ENCODE peak calls at places on chromosomes 1 and 21, in nine cellular contexts. One of them, this sample, is unnamed. For H3K27me3, the result is how much of the 10 kb centered on the place peaks cover.

GRCh38 chr21:38796426-38796825 is 9.3 kb upstream of the ETS2 start:
- DNase-seq in upper lobe of right lung: no peak
- DNase-seq in transverse colon: no peak
- DNase-seq in neural progenitor cell: no peak
- DNase-seq in heart left ventricle: no peak
- DNase-seq in ovary: no peak
- DNase-seq in kidney epithelial cell: no peak
- DNase-seq in sigmoid colon: no peak
- DNase-seq in Caco-2: no peak
- DNase-seq in this sample: no peak

GRCh38 chr1:20219991-20220390 is 33.7 kb upstream of the PLA2G2C start:
- DNase-seq in upper lobe of right lung: no peak
- DNase-seq in transverse colon: no peak
- DNase-seq in neural progenitor cell: peak
- DNase-seq in heart left ventricle: no peak
- DNase-seq in ovary: no peak
- DNase-seq in kidney epithelial cell: no peak
- DNase-seq in sigmoid colon: no peak
- DNase-seq in Caco-2: no peak
- DNase-seq in this sample: no peak

GRCh38 chr1:203216274-203217138 is 13.0 kb downstream of the CHIT1 start:
- DNase-seq in upper lobe of right lung: no peak
- DNase-seq in transverse colon: peak
- DNase-seq in neural progenitor cell: peak
- DNase-seq in heart left ventricle: peak
- DNase-seq in ovary: peak
- DNase-seq in kidney epithelial cell: peak
- DNase-seq in sigmoid colon: no peak
- DNase-seq in Caco-2: peak
- DNase-seq in this sample: no peak

GRCh38 chr21:34635307-34635706 is 20.4 kb upstream of the RCAN1 start:
- DNase-seq in upper lobe of right lung: no peak
- DNase-seq in transverse colon: no peak
- DNase-seq in neural progenitor cell: peak
- DNase-seq in heart left ventricle: no peak
- DNase-seq in ovary: no peak
- DNase-seq in kidney epithelial cell: no peak
- DNase-seq in sigmoid colon: no peak
- DNase-seq in Caco-2: no peak
- DNase-seq in this sample: peak

GRCh38 chr1:109790735-109791494 is 27.2 kb upstream of the EPS8L3 start:
- DNase-seq in upper lobe of right lung: peak
- DNase-seq in transverse colon: peak
- DNase-seq in neural progenitor cell: peak
- DNase-seq in heart left ventricle: peak
- DNase-seq in ovary: no peak
- DNase-seq in kidney epithelial cell: no peak
- DNase-seq in sigmoid colon: peak
- DNase-seq in Caco-2: no peak
- DNase-seq in this sample: no peak

GRCh38 chr1:228016653-228017355 is 10.0 kb downstream of the WNT3A start:
- DNase-seq in upper lobe of right lung: peak
- DNase-seq in transverse colon: no peak
- DNase-seq in neural progenitor cell: no peak
- DNase-seq in heart left ventricle: no peak
- DNase-seq in ovary: peak
- DNase-seq in kidney epithelial cell: no peak
- DNase-seq in sigmoid colon: no peak
- DNase-seq in Caco-2: no peak
- DNase-seq in this sample: no peak

GRCh38 chr1:230279583-230279945 is 146.6 kb downstream of the PGBD5 start:
- DNase-seq in upper lobe of right lung: peak
- DNase-seq in transverse colon: no peak
- DNase-seq in neural progenitor cell: no peak
- DNase-seq in heart left ventricle: no peak
- DNase-seq in ovary: peak
- DNase-seq in kidney epithelial cell: no peak
- DNase-seq in sigmoid colon: peak
- DNase-seq in Caco-2: no peak
- DNase-seq in this sample: no peak

GRCh38 chr1:75198761-75199160 is 64.6 kb downstream of the LHX8 start:
- DNase-seq in upper lobe of right lung: no peak
- DNase-seq in transverse colon: no peak
- DNase-seq in neural progenitor cell: no peak
- DNase-seq in heart left ventricle: no peak
- DNase-seq in ovary: no peak
- DNase-seq in kidney epithelial cell: no peak
- DNase-seq in sigmoid colon: no peak
- DNase-seq in Caco-2: no peak
- DNase-seq in this sample: no peak

GRCh38 chr21:45031231-45032191 is 42.9 kb upstream of the ADARB1 start:
- DNase-seq in upper lobe of right lung: no peak
- DNase-seq in transverse colon: no peak
- DNase-seq in neural progenitor cell: no peak
- DNase-seq in heart left ventricle: no peak
- DNase-seq in ovary: no peak
- DNase-seq in kidney epithelial cell: no peak
- DNase-seq in sigmoid colon: peak
- DNase-seq in Caco-2: no peak
- DNase-seq in this sample: no peak

GRCh38 chr21:45032332-45032731 is 42.0 kb upstream of the ADARB1 start:
- DNase-seq in upper lobe of right lung: no peak
- DNase-seq in transverse colon: no peak
- DNase-seq in neural progenitor cell: no peak
- DNase-seq in heart left ventricle: no peak
- DNase-seq in ovary: no peak
- DNase-seq in kidney epithelial cell: no peak
- DNase-seq in sigmoid colon: peak
- DNase-seq in Caco-2: no peak
- DNase-seq in this sample: no peak

GRCh38 chr21:45033791-45034555 is 40.4 kb upstream of the ADARB1 start:
- DNase-seq in upper lobe of right lung: peak
- DNase-seq in transverse colon: no peak
- DNase-seq in neural progenitor cell: no peak
- DNase-seq in heart left ventricle: no peak
- DNase-seq in ovary: no peak
- DNase-seq in kidney epithelial cell: no peak
- DNase-seq in sigmoid colon: peak
- DNase-seq in Caco-2: no peak
- DNase-seq in this sample: no peak

GRCh38 chr21:45034556-45035476 is 39.6 kb upstream of the ADARB1 start:
- DNase-seq in upper lobe of right lung: peak
- DNase-seq in transverse colon: no peak
- DNase-seq in neural progenitor cell: no peak
- DNase-seq in heart left ventricle: no peak
- DNase-seq in ovary: no peak
- DNase-seq in kidney epithelial cell: no peak
- DNase-seq in sigmoid colon: peak
- DNase-seq in Caco-2: no peak
- DNase-seq in this sample: no peak

GRCh38 chr21:45032977-45033705 is 41.2 kb upstream of the ADARB1 start:
- DNase-seq in upper lobe of right lung: peak
- DNase-seq in transverse colon: no peak
- DNase-seq in neural progenitor cell: no peak
- DNase-seq in heart left ventricle: no peak
- DNase-seq in ovary: peak
- DNase-seq in kidney epithelial cell: no peak
- DNase-seq in sigmoid colon: peak
- DNase-seq in Caco-2: no peak
- DNase-seq in this sample: no peak
- H3K4me3 ChIP-seq in upper lobe of right lung: peak
- H3K4me3 ChIP-seq in transverse colon: no peak
- H3K4me3 ChIP-seq in neural progenitor cell: no peak
- H3K4me3 ChIP-seq in heart left ventricle: no peak
- H3K4me3 ChIP-seq in ovary: no peak
- H3K4me3 ChIP-seq in kidney epithelial cell: no peak
- H3K4me3 ChIP-seq in sigmoid colon: no peak
- H3K4me3 ChIP-seq in Caco-2: no peak
- H3K4me3 ChIP-seq in this sample: no peak

DNA sequence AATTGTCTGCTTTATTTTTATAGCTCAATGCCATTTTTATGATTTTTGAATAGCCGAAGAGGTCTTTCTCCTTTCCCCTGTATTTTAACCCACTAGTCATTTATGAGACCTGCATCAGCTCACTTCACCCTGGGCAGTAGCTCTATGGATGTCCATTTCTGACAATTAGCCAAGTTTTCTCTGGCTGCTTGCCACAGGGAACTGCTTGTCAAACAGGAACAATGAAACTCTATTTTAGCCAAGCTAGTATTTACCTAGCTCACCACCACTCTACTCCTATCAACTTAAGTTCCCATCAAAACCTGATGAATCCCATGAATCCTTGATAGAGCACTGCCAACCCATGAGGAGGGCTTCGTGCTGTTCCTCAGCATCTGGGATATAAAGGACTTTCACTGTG is 406.7 kb downstream of the RWDD3 start:
- DNase-seq in upper lobe of right lung: no peak
- DNase-seq in transverse colon: no peak
- DNase-seq in neural progenitor cell: no peak
- DNase-seq in heart left ventricle: peak
- DNase-seq in ovary: no peak
- DNase-seq in kidney epithelial cell: no peak
- DNase-seq in sigmoid colon: no peak
- DNase-seq in Caco-2: no peak
- DNase-seq in this sample: no peak
- TF ChIP-seq CTCF in upper lobe of right lung: no peak
- TF ChIP-seq CTCF in transverse colon: no peak
- TF ChIP-seq CTCF in neural progenitor cell: no peak
- TF ChIP-seq CTCF in heart left ventricle: no peak
- TF ChIP-seq CTCF in ovary: no peak
- TF ChIP-seq CTCF in kidney epithelial cell: no peak
- TF ChIP-seq CTCF in sigmoid colon: no peak
- TF ChIP-seq CTCF in Caco-2: no peak
- TF ChIP-seq CTCF in this sample: no peak

DNA sequence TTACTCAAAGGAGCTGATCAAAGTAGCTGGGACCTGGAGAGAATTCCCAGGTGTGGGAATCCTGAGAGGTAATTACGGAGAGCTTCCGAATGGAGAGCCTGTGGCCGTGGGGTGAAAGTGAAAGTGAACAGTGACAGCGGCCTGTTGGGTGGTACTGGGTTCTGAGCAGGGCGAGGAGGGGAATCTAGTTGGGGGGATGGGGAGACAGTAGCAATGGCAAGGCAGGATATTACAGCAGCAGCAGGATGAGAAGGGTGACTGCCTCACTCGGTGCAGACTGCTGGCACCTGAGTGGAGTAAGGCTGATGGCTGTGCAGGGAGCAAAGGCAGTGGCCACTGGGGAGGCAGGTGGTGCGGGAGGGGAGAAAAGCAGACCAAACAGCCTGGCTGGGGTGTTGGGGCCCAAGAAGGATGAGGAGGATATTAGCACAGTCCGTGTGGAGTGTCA is 70.3 kb upstream of the PRDX6 start:
- DNase-seq in upper lobe of right lung: no peak
- DNase-seq in transverse colon: peak
- DNase-seq in neural progenitor cell: no peak
- DNase-seq in heart left ventricle: no peak
- DNase-seq in ovary: no peak
- DNase-seq in kidney epithelial cell: no peak
- DNase-seq in sigmoid colon: no peak
- DNase-seq in Caco-2: no peak
- DNase-seq in this sample: no peak
- H3K27me3 ChIP-seq in upper lobe of right lung: under half
- H3K27me3 ChIP-seq in transverse colon: under half
- H3K27me3 ChIP-seq in neural progenitor cell: under half
- H3K27me3 ChIP-seq in heart left ventricle: under half
- H3K27me3 ChIP-seq in ovary: under half
- H3K27me3 ChIP-seq in kidney epithelial cell: under half
- H3K27me3 ChIP-seq in sigmoid colon: under half
- H3K27me3 ChIP-seq in Caco-2: under half
- H3K27me3 ChIP-seq in this sample: under half

GRCh38 chr1:36400825-36401601 is 3.3 kb upstream of the LSM10 start:
- DNase-seq in upper lobe of right lung: peak
- DNase-seq in transverse colon: peak
- DNase-seq in neural progenitor cell: peak
- DNase-seq in heart left ventricle: peak
- DNase-seq in ovary: no peak
- DNase-seq in kidney epithelial cell: no peak
- DNase-seq in sigmoid colon: peak
- DNase-seq in Caco-2: no peak
- DNase-seq in this sample: peak

GRCh38 chr1:36400514-36400824 is 2.8 kb upstream of the LSM10 start:
- DNase-seq in upper lobe of right lung: no peak
- DNase-seq in transverse colon: no peak
- DNase-seq in neural progenitor cell: no peak
- DNase-seq in heart left ventricle: no peak
- DNase-seq in ovary: no peak
- DNase-seq in kidney epithelial cell: no peak
- DNase-seq in sigmoid colon: no peak
- DNase-seq in Caco-2: no peak
- DNase-seq in this sample: no peak

GRCh38 chr1:36397378-36398230 is at the start of gene LSM10:
- DNase-seq in upper lobe of right lung: peak
- DNase-seq in transverse colon: peak
- DNase-seq in neural progenitor cell: peak
- DNase-seq in heart left ventricle: peak
- DNase-seq in ovary: peak
- DNase-seq in kidney epithelial cell: peak
- DNase-seq in sigmoid colon: peak
- DNase-seq in Caco-2: peak
- DNase-seq in this sample: peak

GRCh38 chr1:36398370-36398977 is 766 bp upstream of the LSM10 start:
- DNase-seq in upper lobe of right lung: no peak
- DNase-seq in transverse colon: no peak
- DNase-seq in neural progenitor cell: no peak
- DNase-seq in heart left ventricle: no peak
- DNase-seq in ovary: no peak
- DNase-seq in kidney epithelial cell: no peak
- DNase-seq in sigmoid colon: no peak
- DNase-seq in Caco-2: no peak
- DNase-seq in this sample: no peak

DNA sequence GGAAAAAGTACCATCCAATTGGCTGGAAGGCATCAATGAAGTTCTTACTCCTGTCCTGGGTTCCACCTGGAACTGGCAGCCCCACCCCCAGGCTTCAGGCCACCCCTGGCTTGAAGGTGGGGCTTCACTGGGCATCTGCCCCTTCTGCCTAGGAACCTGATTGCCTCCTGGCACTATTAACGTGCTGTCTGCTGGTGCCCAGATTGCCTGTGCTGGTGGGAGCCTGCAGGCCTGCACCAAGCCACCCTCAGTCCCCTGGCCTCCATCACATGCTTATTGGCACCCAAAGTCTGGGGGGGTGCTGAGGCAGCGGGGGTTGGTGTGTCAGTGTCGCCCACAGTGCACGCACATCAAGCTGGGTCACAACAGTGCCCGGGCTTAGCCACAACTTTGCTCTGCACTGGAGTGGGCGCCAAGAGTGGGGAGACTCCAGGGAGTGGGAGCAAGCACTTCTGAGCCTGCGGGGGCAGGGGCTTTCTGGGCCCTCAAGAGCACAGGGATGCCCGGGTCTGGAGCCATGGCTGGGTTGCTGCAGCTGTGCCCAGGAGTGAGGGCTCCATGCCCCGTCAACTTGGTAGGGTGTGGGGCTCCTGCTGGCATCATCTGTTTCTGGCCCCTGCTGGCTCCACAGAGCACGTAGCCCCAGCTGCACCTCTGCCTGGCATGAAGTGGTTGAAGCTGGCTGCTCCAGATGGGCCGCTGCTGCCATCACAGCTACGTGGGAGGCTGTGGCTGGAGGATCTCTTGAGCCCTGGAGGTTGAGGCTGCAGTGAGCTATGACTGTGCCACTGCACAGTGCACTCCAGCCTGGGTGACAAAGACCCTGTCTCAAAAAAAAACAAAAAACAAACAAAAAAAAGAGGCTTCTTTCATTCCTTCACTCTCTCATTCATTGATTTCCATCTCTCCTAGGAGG is 4.2 kb upstream of the LSM10 start:
- DNase-seq in upper lobe of right lung: peak
- DNase-seq in transverse colon: peak
- DNase-seq in neural progenitor cell: no peak
- DNase-seq in heart left ventricle: no peak
- DNase-seq in ovary: no peak
- DNase-seq in kidney epithelial cell: no peak
- DNase-seq in sigmoid colon: no peak
- DNase-seq in Caco-2: no peak
- DNase-seq in this sample: no peak
- H3K4me3 ChIP-seq in upper lobe of right lung: peak
- H3K4me3 ChIP-seq in transverse colon: no peak
- H3K4me3 ChIP-seq in neural progenitor cell: peak
- H3K4me3 ChIP-seq in heart left ventricle: no peak
- H3K4me3 ChIP-seq in ovary: no peak
- H3K4me3 ChIP-seq in kidney epithelial cell: no peak
- H3K4me3 ChIP-seq in sigmoid colon: no peak
- H3K4me3 ChIP-seq in Caco-2: no peak
- H3K4me3 ChIP-seq in this sample: no peak